ENCODE peak calls at places on chromosomes 7 and 10, in nine cellular contexts. M is heart right ventricle, Y is pancreas, V is left lung, E is heart left ventricle, B is PC-3, J is IMR-90, K is left ventricle myocardium inferior, Q is Panc1. N is an unnamed sample.

GRCh38 chr10:6917125-6917524 is 337.0 kb upstream of the PRKCQ start:
- DNase-seq in M (no peak), Y (no peak), V (no peak), E (no peak), B (no peak), J (no peak), K (no peak), Q (no peak), N (no peak)

GRCh38 chr10:96643920-96644319 is 57.1 kb upstream of the TM9SF3 start:
- DNase-seq in M (no peak), Y (no peak), V (no peak), E (no peak), B (no peak), J (no peak), K (no peak), Q (no peak), N (no peak)

GRCh38 chr7:136348542-136348941 is 371.4 kb upstream of the MTPN start:
- DNase-seq in M (peak), Y (no peak), V (no peak), E (peak), B (no peak), J (no peak), K (peak), Q (no peak), N (no peak)

GRCh38 chr10:14009315-14010082 is 321.2 kb downstream of the FRMD4A start:
- DNase-seq in M (no peak), Y (no peak), V (no peak), E (no peak), B (peak), J (peak), K (no peak), Q (no peak), N (peak)

GRCh38 chr7:33671521-33672262 is 233.6 kb upstream of the BMPER start:
- DNase-seq in M (no peak), Y (no peak), V (no peak), E (no peak), B (no peak), J (no peak), K (no peak), Q (no peak), N (no peak)

GRCh38 chr7:123285076-123285700 is 85.4 kb upstream of the SLC13A1 start:
- DNase-seq in M (no peak), Y (no peak), V (no peak), E (no peak), B (no peak), J (no peak), K (no peak), Q (no peak), N (no peak)

GRCh38 chr10:69242037-69242843 is 22.1 kb downstream of the HKDC1 start:
- DNase-seq in M (no peak), Y (no peak), V (no peak), E (no peak), B (no peak), J (no peak), K (no peak), Q (no peak), N (no peak)

GRCh38 chr10:114060456-114060855 is 16.8 kb downstream of the ADRB1 start:
- DNase-seq in M (no peak), Y (no peak), V (no peak), E (no peak), B (no peak), J (no peak), K (no peak), Q (no peak), N (no peak)

GRCh38 chr10:16770141-16770540 is 47.1 kb downstream of the RSU1 start:
- DNase-seq in M (no peak), Y (no peak), V (no peak), E (no peak), B (no peak), J (no peak), K (no peak), Q (no peak), N (no peak)

GRCh38 chr10:42836771-42837468 is 54.3 kb downstream of the BMS1 start:
- DNase-seq in M (no peak), Y (peak), V (no peak), E (no peak), B (peak), J (peak), K (no peak), Q (no peak), N (no peak)

GRCh38 chr10:8074881-8075280 is 20.4 kb downstream of the GATA3 start:
- DNase-seq in M (no peak), Y (no peak), V (no peak), E (no peak), B (no peak), J (no peak), K (no peak), Q (no peak), N (no peak)

GRCh38 chr10:29612657-29613056 is 22.1 kb downstream of the SVIL start:
- DNase-seq in M (no peak), Y (no peak), V (no peak), E (no peak), B (no peak), J (no peak), K (no peak), Q (no peak), N (no peak)

GRCh38 chr7:47489624-47490023 is 92.3 kb downstream of the TNS3 start:
- DNase-seq in M (no peak), Y (no peak), V (peak), E (no peak), B (no peak), J (no peak), K (no peak), Q (no peak), N (no peak)

GRCh38 chr7:70681847-70682350 is 450.0 kb upstream of the GALNT17 start:
- DNase-seq in M (no peak), Y (no peak), V (no peak), E (no peak), B (no peak), J (no peak), K (no peak), Q (no peak), N (no peak)

GRCh38 chr7:117259626-117260025 is 63.2 kb downstream of the WNT2 start:
- DNase-seq in M (no peak), Y (no peak), V (no peak), E (no peak), B (no peak), J (peak), K (no peak), Q (no peak), N (no peak)

GRCh38 chr7:33853361-33854062 is 51.8 kb upstream of the BMPER start:
- DNase-seq in M (no peak), Y (no peak), V (no peak), E (no peak), B (no peak), J (peak), K (no peak), Q (no peak), N (no peak)

GRCh38 chr7:92133737-92134270 is 473 bp downstream of the CYP51A1 start:
- DNase-seq in M (peak), Y (peak), V (peak), E (peak), B (peak), J (peak), K (peak), Q (no peak), N (peak)

GRCh38 chr7:157498690-157499089 is 161.9 kb downstream of the DNAJB6 start:
- DNase-seq in M (no peak), Y (no peak), V (no peak), E (no peak), B (no peak), J (no peak), K (no peak), Q (no peak), N (no peak)

GRCh38 chr7:142025896-142026295 is 30.2 kb downstream of the MGAM start:
- DNase-seq in M (no peak), Y (no peak), V (no peak), E (no peak), B (peak), J (no peak), K (no peak), Q (no peak), N (no peak)

GRCh38 chr10:71837085-71837827 is 13.8 kb downstream of the PSAP start:
- DNase-seq in M (no peak), Y (no peak), V (no peak), E (no peak), B (no peak), J (no peak), K (no peak), Q (no peak), N (no peak)

GRCh38 chr7:151745090-151745638 is 131.8 kb downstream of the PRKAG2 start:
- DNase-seq in M (peak), Y (peak), V (peak), E (peak), B (peak), J (peak), K (peak), Q (peak), N (no peak)

GRCh38 chr7:5218564-5219360 is 28.7 kb downstream of the WIPI2 start:
- DNase-seq in M (no peak), Y (no peak), V (peak), E (no peak), B (no peak), J (no peak), K (no peak), Q (no peak), N (no peak)

GRCh38 chr10:132533571-132534260 is 3.9 kb upstream of the INPP5A start:
- DNase-seq in M (no peak), Y (no peak), V (peak), E (no peak), B (no peak), J (no peak), K (peak), Q (no peak), N (no peak)

GRCh38 chr7:150903627-150904026 is 51.3 kb downstream of the AOC1 start:
- DNase-seq in M (peak), Y (peak), V (peak), E (peak), B (peak), J (peak), K (peak), Q (no peak), N (no peak)

GRCh38 chr10:63563623-63564022 is 42.4 kb downstream of the REEP3 start:
- DNase-seq in M (no peak), Y (no peak), V (no peak), E (no peak), B (no peak), J (no peak), K (no peak), Q (no peak), N (no peak)

GRCh38 chr10:96470108-96470743 is 43.5 kb downstream of the TLL2 start:
- DNase-seq in M (no peak), Y (peak), V (no peak), E (no peak), B (peak), J (peak), K (no peak), Q (peak), N (no peak)

GRCh38 chr10:108427081-108427480 is 1262.6 kb upstream of the SORCS1 start:
- DNase-seq in M (no peak), Y (no peak), V (no peak), E (no peak), B (no peak), J (no peak), K (no peak), Q (no peak), N (no peak)

GRCh38 chr10:34323197-34323596 is 491.9 kb downstream of the PARD3 start:
- DNase-seq in M (no peak), Y (no peak), V (no peak), E (no peak), B (peak), J (peak), K (no peak), Q (no peak), N (no peak)

GRCh38 chr7:151599401-151600227 is 79.9 kb upstream of the RHEB start:
- DNase-seq in M (no peak), Y (no peak), V (no peak), E (no peak), B (peak), J (peak), K (no peak), Q (peak), N (no peak)

GRCh38 chr10:35561670-35562069 is 43.5 kb upstream of the GJD4 start:
- DNase-seq in M (peak), Y (no peak), V (no peak), E (no peak), B (no peak), J (no peak), K (peak), Q (no peak), N (no peak)

GRCh38 chr7:153832160-153832559 is 220.0 kb upstream of the DPP6 start:
- DNase-seq in M (no peak), Y (no peak), V (no peak), E (no peak), B (no peak), J (no peak), K (no peak), Q (no peak), N (no peak)

GRCh38 chr7:153829523-153829922 is 222.7 kb upstream of the DPP6 start:
- DNase-seq in M (no peak), Y (no peak), V (no peak), E (no peak), B (no peak), J (no peak), K (no peak), Q (no peak), N (no peak)

GRCh38 chr7:153835712-153836265 is 216.4 kb upstream of the DPP6 start:
- DNase-seq in M (no peak), Y (no peak), V (no peak), E (no peak), B (no peak), J (no peak), K (no peak), Q (no peak), N (no peak)

GRCh38 chr7:153840861-153841260 is 211.3 kb upstream of the DPP6 start:
- DNase-seq in M (no peak), Y (no peak), V (no peak), E (no peak), B (no peak), J (no peak), K (no peak), Q (no peak), N (no peak)

GRCh38 chr7:153835104-153835503 is 217.1 kb upstream of the DPP6 start:
- DNase-seq in M (no peak), Y (no peak), V (no peak), E (no peak), B (peak), J (no peak), K (no peak), Q (no peak), N (no peak)
- TF ChIP-seq CTCF in M (no peak), Y (no peak), V (no peak), E (no peak), B (peak), J (no peak), K (peak), Q (peak), N (no peak)

DNA sequence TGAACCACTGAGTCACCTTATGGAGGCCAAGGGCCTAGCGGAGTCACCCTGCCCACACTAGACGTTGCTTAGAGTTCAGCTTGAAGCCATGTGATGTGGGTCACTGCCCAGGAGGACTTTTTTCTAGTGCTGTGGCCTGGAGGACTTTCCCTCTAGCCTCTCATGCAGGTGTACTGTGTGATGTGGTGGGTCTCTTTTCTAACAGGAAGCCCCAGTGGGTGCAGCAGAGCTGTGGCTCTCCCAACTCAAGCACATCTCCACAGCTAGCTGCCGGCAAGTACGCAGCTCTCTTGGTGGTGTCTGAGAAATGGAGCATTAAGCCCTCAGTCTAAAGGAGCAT is 13.6 kb downstream of the POR start:
- DNase-seq in M (no peak), Y (no peak), V (no peak), E (no peak), B (no peak), J (no peak), K (no peak), Q (no peak), N (peak)
- H3K27ac ChIP-seq in M (no peak), Y (no peak), V (no peak), E (no peak), B (no peak), J (no peak), K (no peak), Q (no peak), N (no peak)

GRCh38 chr10:92740762-92741161 is 51.0 kb downstream of the HHEX start:
- DNase-seq in M (no peak), Y (no peak), V (no peak), E (no peak), B (no peak), J (peak), K (no peak), Q (no peak), N (no peak)
- TF ChIP-seq CTCF in M (no peak), Y (no peak), V (no peak), E (no peak), B (no peak), J (no peak), K (no peak), Q (no peak), N (no peak)

DNA sequence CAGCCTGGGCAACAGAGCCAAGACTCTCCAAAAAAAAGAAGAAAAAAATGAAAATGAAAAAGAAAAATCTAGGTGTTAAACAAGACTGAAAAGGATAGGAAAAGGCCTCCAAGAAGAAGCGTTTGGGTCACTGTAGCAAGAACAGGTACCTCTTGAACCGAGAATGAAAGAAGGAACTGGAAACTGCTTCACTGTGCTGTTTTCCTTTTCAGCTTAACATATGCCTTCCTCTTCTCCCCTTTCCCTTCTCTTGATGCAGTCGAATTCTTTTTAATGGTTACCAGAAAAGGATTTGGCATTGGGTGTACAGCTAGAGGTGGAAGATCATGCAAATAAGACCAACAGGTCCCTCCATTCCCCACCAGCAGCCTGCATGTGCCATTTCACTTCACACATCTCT is 28.1 kb downstream of the LRRC4 start:
- DNase-seq in M (no peak), Y (no peak), V (no peak), E (no peak), B (no peak), J (no peak), K (no peak), Q (no peak), N (no peak)
- H3K27ac ChIP-seq in M (no peak), Y (no peak), V (no peak), E (no peak), B (no peak), J (no peak), K (no peak), Q (no peak), N (no peak)

GRCh38 chr10:27369832-27370231 is 129.2 kb upstream of the ACBD5 start:
- DNase-seq in M (no peak), Y (no peak), V (no peak), E (no peak), B (peak), J (no peak), K (no peak), Q (no peak), N (no peak)
- TF ChIP-seq CTCF in M (no peak), Y (no peak), V (no peak), E (no peak), B (peak), J (peak), K (no peak), Q (peak), N (peak)

GRCh38 chr7:133077394-133077793 is 4.5 kb downstream of the CHCHD3 start:
- DNase-seq in M (no peak), Y (no peak), V (no peak), E (no peak), B (no peak), J (no peak), K (no peak), Q (no peak), N (no peak)
- H3K27ac ChIP-seq in M (no peak), Y (no peak), V (no peak), E (no peak), B (no peak), J (no peak), K (no peak), Q (no peak), N (no peak)

DNA sequence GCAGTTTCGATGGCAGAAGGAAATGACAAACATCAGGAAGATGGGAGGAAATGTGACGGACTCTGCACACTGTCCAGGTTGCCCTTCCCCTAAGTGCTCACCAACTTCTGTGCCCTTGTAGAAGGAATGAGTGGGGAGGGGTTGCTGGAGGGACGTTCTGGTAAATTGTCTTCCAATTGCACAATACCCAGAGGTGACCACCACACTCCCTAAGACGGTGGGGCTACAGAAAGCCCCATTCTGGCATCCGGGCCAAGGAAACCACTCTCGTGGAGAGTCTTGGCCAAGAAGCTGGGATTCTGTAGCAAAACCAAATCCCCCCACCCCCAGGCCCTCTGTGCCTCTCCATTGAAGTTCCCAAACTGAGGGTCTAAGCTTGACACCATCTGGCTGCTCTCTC is 37.1 kb downstream of the ZMIZ1 start:
- DNase-seq in M (no peak), Y (no peak), V (no peak), E (no peak), B (no peak), J (no peak), K (no peak), Q (no peak), N (no peak)
- TF ChIP-seq CTCF in M (no peak), Y (no peak), V (no peak), E (no peak), B (no peak), J (no peak), K (no peak), Q (no peak), N (no peak)

GRCh38 chr10:50431118-50431517 is 179.8 kb upstream of the ASAH2 start:
- DNase-seq in M (no peak), Y (no peak), V (no peak), E (no peak), B (peak), J (peak), K (no peak), Q (no peak), N (no peak)
- H3K27ac ChIP-seq in M (peak), Y (peak), V (peak), E (peak), B (peak), J (no peak), K (peak), Q (no peak), N (no peak)

DNA sequence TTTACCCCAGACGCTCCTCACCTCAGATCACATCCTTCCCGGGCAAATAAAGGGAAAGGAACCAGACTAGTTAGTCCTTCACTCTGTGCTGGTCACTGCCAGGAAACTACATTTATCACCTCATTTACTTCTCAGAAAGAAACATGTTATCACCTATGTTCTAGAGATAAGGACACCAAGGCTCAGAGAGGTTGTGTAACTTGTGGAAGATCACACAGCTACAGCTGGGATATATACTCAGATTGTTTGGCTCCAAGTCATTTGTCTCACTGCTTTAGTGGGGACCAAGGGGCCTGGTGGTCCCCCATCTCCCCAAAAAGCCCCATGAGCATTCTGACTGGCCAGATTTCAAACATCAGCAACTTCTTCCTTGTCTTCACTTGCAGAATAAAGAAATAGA is 17.5 kb upstream of the BTBD16 start:
- DNase-seq in M (no peak), Y (no peak), V (no peak), E (no peak), B (no peak), J (no peak), K (no peak), Q (no peak), N (no peak)
- TF ChIP-seq CTCF in M (no peak), Y (no peak), V (no peak), E (no peak), B (no peak), J (no peak), K (no peak), Q (no peak), N (no peak)

N was measured in CD4-positive, alpha-beta T cell.